ENCODE peak calls at places on chromosome 20, in six cellular contexts. Q, M, U, V, C and E are unnamed samples.

GRCh38 chr20:32830437-32830836 is 10.7 kb downstream of the MAPRE1 start:
- DNase-seq in Q (no peak), V (no peak), M (no peak), U (no peak), C (no peak), E (no peak)

GRCh38 chr20:9458075-9458818 is 56.1 kb upstream of the LAMP5 start:
- DNase-seq in C (no peak), Q (peak; percentile 82), M (peak; percentile 15), U (no peak), V (no peak), E (peak; percentile 12)

GRCh38 chr20:32592022-32592421 is 6.9 kb upstream of the NOL4L start:
- DNase-seq in V (no peak), U (no peak), Q (no peak), M (no peak), C (no peak), E (no peak)

GRCh38 chr20:16123623-16124022 is 449.6 kb downstream of the KIF16B start:
- DNase-seq in V (no peak), M (no peak), C (no peak), U (no peak), Q (no peak), E (no peak)

GRCh38 chr20:37564388-37565133 is 36.9 kb upstream of the BLCAP start:
- DNase-seq in M (peak; percentile 69), C (peak; percentile 71), U (peak; percentile 33), V (peak; percentile 29), Q (peak; percentile 53), E (peak; percentile 93)

GRCh38 chr20:23937303-23938117 is 51.1 kb downstream of the GGTLC1 start:
- DNase-seq in V (peak; percentile 52), U (no peak), C (peak; percentile 43), M (peak; percentile 73), Q (peak; percentile 68), E (peak; percentile 75)

GRCh38 chr20:6768228-6769185 is 1.0 kb downstream of the BMP2 start:
- DNase-seq in U (peak; percentile 3), C (no peak), Q (peak; percentile 57), V (peak; percentile 34), M (no peak), E (peak; percentile 66)

GRCh38 chr20:40009542-40009941 is 679.5 kb downstream of the MAFB start:
- DNase-seq in V (no peak), Q (no peak), C (no peak), U (no peak), M (no peak), E (no peak)

GRCh38 chr20:24989162-24989561 is 3.4 kb downstream of the APMAP start:
- DNase-seq in C (no peak), Q (no peak), M (no peak), V (peak; percentile 3), U (no peak), E (no peak)

GRCh38 chr20:32980131-32980941 is 23.9 kb downstream of the SUN5 start:
- DNase-seq in Q (no peak), U (no peak), C (no peak), V (no peak), M (peak; percentile 95), E (peak; percentile 28)

GRCh38 chr20:50689864-50690263 is 1.5 kb downstream of the RIPOR3 start:
- DNase-seq in C (no peak), U (no peak), M (no peak), V (no peak), Q (no peak), E (no peak)
- H3K4me3 ChIP-seq in C (peak overlapping the region; percentile 41), U (no peak overlapping the region), M (no peak overlapping the region), V (peak overlapping the region; percentile 52), Q (no peak overlapping the region), E (no peak overlapping the region)

GRCh38 chr20:49485563-49485962 is 3.1 kb upstream of the KCNB1 start:
- DNase-seq in M (no peak), V (no peak), U (no peak), Q (no peak), C (no peak), E (no peak)

GRCh38 chr20:49483018-49483705 is 694 bp upstream of the KCNB1 start:
- DNase-seq in C (no peak), M (peak; percentile 64), U (no peak), V (no peak), Q (peak; percentile 43), E (peak; percentile 87)

GRCh38 chr20:49483706-49484101 is 1.2 kb upstream of the KCNB1 start:
- DNase-seq in V (no peak), M (no peak), C (no peak), Q (no peak), U (no peak), E (no peak)

GRCh38 chr20:49484180-49485140 is 2.0 kb upstream of the KCNB1 start:
- DNase-seq in V (peak; percentile 77), M (peak; percentile 91), C (peak; percentile 90), Q (peak; percentile 94), U (peak; percentile 43), E (peak; percentile 94)

GRCh38 chr20:49486064-49486463 is 3.6 kb upstream of the KCNB1 start:
- DNase-seq in V (no peak), U (no peak), C (no peak), M (no peak), Q (no peak), E (no peak)
- H3K27me3 ChIP-seq in V (peaks cover 26% of the 10 kb centered on the region), U (no peaks in the 10 kb centered on the region), C (no peaks in the 10 kb centered on the region), M (no peaks in the 10 kb centered on the region), Q (peaks cover 3% of the 10 kb centered on the region), E (peaks cover 16% of the 10 kb centered on the region)

GRCh38 chr20:3796477-3797225 is 541 bp downstream of the CDC25B start:
- DNase-seq in U (no peak), C (no peak), M (no peak), Q (no peak), V (no peak), E (peak; percentile 70)

GRCh38 chr20:3797226-3797545 is 1.1 kb downstream of the CDC25B start:
- DNase-seq in M (no peak), U (no peak), V (no peak), Q (no peak), C (peak; percentile 52), E (no peak)

GRCh38 chr20:3797592-3798404 is 1.7 kb downstream of the CDC25B start:
- DNase-seq in Q (no peak), V (no peak), U (no peak), M (no peak), C (peak; percentile 39), E (peak; percentile 48)

GRCh38 chr20:3794701-3795420 is 1.2 kb upstream of the CDC25B start:
- DNase-seq in V (no peak), C (no peak), Q (no peak), U (no peak), M (no peak), E (peak; percentile 29)

DNA sequence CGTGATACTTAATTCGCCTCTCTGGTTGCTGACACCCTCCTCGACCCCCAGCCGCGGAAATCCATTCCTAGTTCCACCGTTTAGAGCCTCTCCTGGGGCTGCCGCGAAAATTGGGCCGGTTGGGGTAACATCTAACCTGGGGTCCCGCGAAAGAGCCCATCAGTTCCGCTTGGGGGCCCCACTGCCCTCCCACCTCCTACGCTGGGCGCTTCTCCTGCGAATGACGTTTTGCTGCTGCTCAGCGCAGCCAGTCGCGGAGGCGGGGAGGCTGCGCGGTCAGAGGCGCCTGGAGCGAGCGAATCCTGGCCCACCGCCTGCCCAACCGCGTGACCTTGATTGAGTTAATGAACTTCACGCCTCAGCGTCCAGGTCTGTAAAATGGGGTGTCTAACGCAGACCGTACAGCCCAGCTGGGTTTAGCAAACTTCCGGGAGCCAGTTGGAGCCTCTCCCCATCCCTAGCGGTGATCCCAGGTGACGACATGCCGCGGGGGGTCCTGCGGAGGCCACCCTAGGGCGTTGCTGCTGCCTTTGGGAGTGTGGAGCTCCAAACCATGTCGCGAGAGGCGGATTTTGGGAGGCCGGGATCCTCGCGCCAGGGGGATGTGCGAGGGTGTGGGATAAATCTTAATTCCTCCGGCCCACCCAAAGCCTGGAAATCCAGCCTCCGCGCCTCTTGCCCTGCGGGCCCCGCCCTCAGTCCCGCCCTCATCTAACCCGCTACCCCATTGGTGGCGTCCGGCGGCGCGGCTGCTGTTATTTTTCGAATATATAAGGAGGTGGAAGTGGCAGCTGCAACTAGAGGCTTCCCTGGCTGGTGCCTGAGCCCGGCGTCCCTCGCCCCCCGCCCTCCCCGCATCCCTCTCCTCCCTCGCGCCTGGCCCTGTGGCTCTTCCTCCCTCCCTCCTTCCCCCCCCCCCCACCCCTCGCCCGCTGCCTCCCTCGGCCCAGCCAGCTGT is at the start of gene CDC25B:
- DNase-seq in V (peak; percentile 93), M (peak; percentile 95), U (peak; percentile 92), Q (peak; percentile 94), C (peak; percentile 96), E (peak; percentile 97)
- H3K4me3 ChIP-seq in V (peak within 1 kb of the TSS; percentile 78), M (peak within 1 kb of the TSS; percentile 82), U (peak within 1 kb of the TSS; percentile 82), Q (peak within 1 kb of the TSS; percentile 68), C (peak within 1 kb of the TSS; percentile 47), E (peak within 1 kb of the TSS; percentile 83)

GRCh38 chr20:46901638-46902037 is 7.0 kb downstream of the EYA2 start:
- DNase-seq in V (no peak), C (no peak), Q (no peak), U (no peak), M (no peak), E (no peak)

GRCh38 chr20:46900826-46901225 is 6.2 kb downstream of the EYA2 start:
- DNase-seq in U (no peak), V (no peak), C (no peak), M (no peak), Q (no peak), E (no peak)

GRCh38 chr20:46905364-46906125 is 10.9 kb downstream of the EYA2 start:
- DNase-seq in C (no peak), M (no peak), Q (no peak), V (no peak), U (no peak), E (no peak)

GRCh38 chr20:46903937-46904336 is 9.3 kb downstream of the EYA2 start:
- DNase-seq in U (no peak), M (no peak), Q (no peak), C (no peak), V (no peak), E (no peak)

GRCh38 chr20:46903256-46903655 is 8.6 kb downstream of the EYA2 start:
- DNase-seq in M (no peak), V (no peak), U (no peak), C (no peak), Q (no peak), E (no peak)
- H3K27me3 ChIP-seq in M (no peaks in the 10 kb centered on the region), V (peaks cover 8% of the 10 kb centered on the region), U (no peaks in the 10 kb centered on the region), C (no peaks in the 10 kb centered on the region), Q (no peaks in the 10 kb centered on the region), E (no peaks in the 10 kb centered on the region)

DNA sequence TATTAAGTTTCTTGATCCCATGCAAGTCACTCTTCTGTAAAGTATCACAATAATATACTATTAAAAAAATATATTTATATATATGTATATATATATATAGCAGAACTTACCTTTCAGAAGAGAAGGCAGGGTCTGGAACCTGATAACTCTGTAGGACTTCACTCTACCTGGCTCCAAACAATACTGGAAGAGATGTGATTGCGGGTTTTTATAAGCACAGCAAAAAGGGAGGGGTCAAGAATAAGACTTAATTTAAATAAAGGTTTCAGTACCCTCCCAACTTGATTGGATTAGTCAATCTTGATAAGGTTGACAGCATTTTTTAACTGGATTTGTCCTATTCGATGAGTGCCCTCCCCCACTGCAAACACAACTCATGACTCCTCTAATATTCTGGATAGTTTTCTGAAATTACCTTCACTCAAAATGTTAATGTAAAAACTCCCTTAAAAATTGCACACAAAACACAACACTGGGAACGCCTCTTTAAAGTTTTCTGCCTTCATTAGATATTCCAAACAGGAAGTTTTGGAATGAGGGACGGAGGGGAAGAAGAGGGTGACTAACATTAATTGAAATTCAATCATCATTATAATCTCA is 4.0 kb upstream of the ZNF217 start:
- DNase-seq in C (no peak), Q (no peak), V (no peak), M (no peak), U (no peak), E (no peak)
- H3K4me3 ChIP-seq in C (no peak overlapping the region), Q (no peak overlapping the region), V (no peak overlapping the region), M (no peak overlapping the region), U (no peak overlapping the region), E (no peak overlapping the region)